ENCODE peak calls at places on chromosomes 16 and 17, in ten cellular contexts. One of them, this sample, is unnamed.

GRCh38 chr17:82328141-82328993 is 5.2 kb downstream of the SECTM1 start:
- DNase-seq in adipocyte: no peak
- DNase-seq in lower leg skin: no peak
- DNase-seq in uterus: no peak
- DNase-seq in mesendoderm: no peak
- DNase-seq in aorta: peak
- DNase-seq in cardiac muscle cell: no peak
- DNase-seq in neuronal stem cell: no peak
- DNase-seq in brain microvascular endothelial cell: no peak
- DNase-seq in CD8-positive, alpha-beta memory T cell: no peak
- DNase-seq in this sample: no peak

GRCh38 chr17:7929158-7930029 is at the start of gene KCNAB3:
- DNase-seq in aorta: peak
- DNase-seq in mesendoderm: peak
- DNase-seq in brain microvascular endothelial cell: peak
- DNase-seq in adipocyte: peak
- DNase-seq in lower leg skin: no peak
- DNase-seq in neuronal stem cell: peak
- DNase-seq in cardiac muscle cell: peak
- DNase-seq in CD8-positive, alpha-beta memory T cell: peak
- DNase-seq in uterus: peak
- DNase-seq in this sample: peak

GRCh38 chr17:45273551-45273957 is 11.7 kb upstream of the SPATA32 start:
- DNase-seq in neuronal stem cell: no peak
- DNase-seq in adipocyte: no peak
- DNase-seq in aorta: no peak
- DNase-seq in cardiac muscle cell: no peak
- DNase-seq in CD8-positive, alpha-beta memory T cell: no peak
- DNase-seq in mesendoderm: no peak
- DNase-seq in lower leg skin: no peak
- DNase-seq in brain microvascular endothelial cell: no peak
- DNase-seq in uterus: no peak
- DNase-seq in this sample: no peak

GRCh38 chr17:83079766-83080616 is 582 bp downstream of the METRNL start:
- DNase-seq in CD8-positive, alpha-beta memory T cell: no peak
- DNase-seq in uterus: no peak
- DNase-seq in adipocyte: peak
- DNase-seq in cardiac muscle cell: peak
- DNase-seq in brain microvascular endothelial cell: no peak
- DNase-seq in neuronal stem cell: no peak
- DNase-seq in mesendoderm: no peak
- DNase-seq in lower leg skin: no peak
- DNase-seq in aorta: no peak
- DNase-seq in this sample: no peak

GRCh38 chr17:59634632-59635561 is 15.2 kb downstream of the CLTC start:
- DNase-seq in mesendoderm: peak
- DNase-seq in adipocyte: peak
- DNase-seq in aorta: no peak
- DNase-seq in cardiac muscle cell: no peak
- DNase-seq in neuronal stem cell: no peak
- DNase-seq in CD8-positive, alpha-beta memory T cell: no peak
- DNase-seq in uterus: no peak
- DNase-seq in lower leg skin: no peak
- DNase-seq in brain microvascular endothelial cell: no peak
- DNase-seq in this sample: no peak

GRCh38 chr17:57651996-57652395 is 93.1 kb downstream of the CCDC182 start:
- DNase-seq in lower leg skin: no peak
- DNase-seq in mesendoderm: no peak
- DNase-seq in brain microvascular endothelial cell: no peak
- DNase-seq in uterus: no peak
- DNase-seq in cardiac muscle cell: no peak
- DNase-seq in CD8-positive, alpha-beta memory T cell: no peak
- DNase-seq in aorta: no peak
- DNase-seq in neuronal stem cell: no peak
- DNase-seq in adipocyte: no peak
- DNase-seq in this sample: no peak

GRCh38 chr16:52912565-52913173 is 140.0 kb downstream of the CHD9NB start:
- DNase-seq in lower leg skin: no peak
- DNase-seq in uterus: no peak
- DNase-seq in cardiac muscle cell: peak
- DNase-seq in mesendoderm: peak
- DNase-seq in neuronal stem cell: peak
- DNase-seq in CD8-positive, alpha-beta memory T cell: no peak
- DNase-seq in brain microvascular endothelial cell: peak
- DNase-seq in adipocyte: peak
- DNase-seq in aorta: peak
- DNase-seq in this sample: peak

GRCh38 chr17:13750783-13751484 is 149.2 kb upstream of the HS3ST3A1 start:
- DNase-seq in neuronal stem cell: no peak
- DNase-seq in cardiac muscle cell: peak
- DNase-seq in aorta: no peak
- DNase-seq in brain microvascular endothelial cell: no peak
- DNase-seq in CD8-positive, alpha-beta memory T cell: no peak
- DNase-seq in adipocyte: no peak
- DNase-seq in mesendoderm: peak
- DNase-seq in uterus: no peak
- DNase-seq in lower leg skin: no peak
- DNase-seq in this sample: no peak

GRCh38 chr17:39400547-39401411 is 647 bp downstream of the FBXL20 start:
- DNase-seq in CD8-positive, alpha-beta memory T cell: peak
- DNase-seq in cardiac muscle cell: no peak
- DNase-seq in mesendoderm: peak
- DNase-seq in adipocyte: peak
- DNase-seq in brain microvascular endothelial cell: peak
- DNase-seq in aorta: peak
- DNase-seq in lower leg skin: peak
- DNase-seq in uterus: no peak
- DNase-seq in neuronal stem cell: no peak
- DNase-seq in this sample: no peak

GRCh38 chr16:58128721-58129096 is 472 bp downstream of the CFAP20 start:
- DNase-seq in brain microvascular endothelial cell: no peak
- DNase-seq in mesendoderm: no peak
- DNase-seq in CD8-positive, alpha-beta memory T cell: no peak
- DNase-seq in aorta: peak
- DNase-seq in neuronal stem cell: no peak
- DNase-seq in lower leg skin: peak
- DNase-seq in adipocyte: peak
- DNase-seq in cardiac muscle cell: peak
- DNase-seq in uterus: no peak
- DNase-seq in this sample: peak

GRCh38 chr17:78342438-78343098 is 17.3 kb downstream of the SOCS3 start:
- DNase-seq in uterus: peak
- DNase-seq in neuronal stem cell: no peak
- DNase-seq in lower leg skin: peak
- DNase-seq in aorta: peak
- DNase-seq in brain microvascular endothelial cell: peak
- DNase-seq in cardiac muscle cell: no peak
- DNase-seq in CD8-positive, alpha-beta memory T cell: no peak
- DNase-seq in adipocyte: peak
- DNase-seq in mesendoderm: peak
- DNase-seq in this sample: no peak

GRCh38 chr16:18933501-18933900 is 7.3 kb upstream of the SMG1 start:
- DNase-seq in neuronal stem cell: no peak
- DNase-seq in uterus: no peak
- DNase-seq in cardiac muscle cell: no peak
- DNase-seq in lower leg skin: peak
- DNase-seq in aorta: no peak
- DNase-seq in CD8-positive, alpha-beta memory T cell: no peak
- DNase-seq in brain microvascular endothelial cell: no peak
- DNase-seq in mesendoderm: no peak
- DNase-seq in adipocyte: no peak
- DNase-seq in this sample: no peak

GRCh38 chr16:89733322-89733721 is 12.0 kb downstream of the ZNF276 start:
- DNase-seq in mesendoderm: no peak
- DNase-seq in neuronal stem cell: no peak
- DNase-seq in lower leg skin: no peak
- DNase-seq in uterus: no peak
- DNase-seq in CD8-positive, alpha-beta memory T cell: no peak
- DNase-seq in cardiac muscle cell: no peak
- DNase-seq in aorta: no peak
- DNase-seq in brain microvascular endothelial cell: no peak
- DNase-seq in adipocyte: no peak
- DNase-seq in this sample: peak

GRCh38 chr17:2412561-2413021 is 11.7 kb upstream of the MNT start:
- DNase-seq in brain microvascular endothelial cell: no peak
- DNase-seq in uterus: no peak
- DNase-seq in mesendoderm: peak
- DNase-seq in lower leg skin: no peak
- DNase-seq in adipocyte: peak
- DNase-seq in cardiac muscle cell: no peak
- DNase-seq in CD8-positive, alpha-beta memory T cell: no peak
- DNase-seq in neuronal stem cell: no peak
- DNase-seq in aorta: no peak
- DNase-seq in this sample: no peak

GRCh38 chr17:39782980-39783379 is 45.2 kb downstream of the GRB7 start:
- DNase-seq in uterus: no peak
- DNase-seq in CD8-positive, alpha-beta memory T cell: no peak
- DNase-seq in neuronal stem cell: no peak
- DNase-seq in mesendoderm: no peak
- DNase-seq in aorta: no peak
- DNase-seq in cardiac muscle cell: no peak
- DNase-seq in lower leg skin: no peak
- DNase-seq in adipocyte: no peak
- DNase-seq in brain microvascular endothelial cell: no peak
- DNase-seq in this sample: no peak

GRCh38 chr17:73283841-73284282 is 22.2 kb upstream of the CPSF4L start:
- DNase-seq in lower leg skin: no peak
- DNase-seq in aorta: no peak
- DNase-seq in uterus: peak
- DNase-seq in neuronal stem cell: peak
- DNase-seq in mesendoderm: peak
- DNase-seq in brain microvascular endothelial cell: no peak
- DNase-seq in adipocyte: no peak
- DNase-seq in CD8-positive, alpha-beta memory T cell: no peak
- DNase-seq in cardiac muscle cell: peak
- DNase-seq in this sample: peak

GRCh38 chr16:15553313-15554088 is 89.5 kb downstream of the MARF1 start:
- DNase-seq in uterus: no peak
- DNase-seq in CD8-positive, alpha-beta memory T cell: no peak
- DNase-seq in lower leg skin: no peak
- DNase-seq in neuronal stem cell: no peak
- DNase-seq in mesendoderm: no peak
- DNase-seq in cardiac muscle cell: no peak
- DNase-seq in brain microvascular endothelial cell: no peak
- DNase-seq in aorta: no peak
- DNase-seq in adipocyte: no peak
- DNase-seq in this sample: no peak

GRCh38 chr16:14284930-14285541 is 213.9 kb downstream of the MRTFB start:
- DNase-seq in cardiac muscle cell: peak
- DNase-seq in brain microvascular endothelial cell: peak
- DNase-seq in mesendoderm: peak
- DNase-seq in uterus: no peak
- DNase-seq in aorta: peak
- DNase-seq in adipocyte: no peak
- DNase-seq in CD8-positive, alpha-beta memory T cell: no peak
- DNase-seq in neuronal stem cell: no peak
- DNase-seq in lower leg skin: no peak
- DNase-seq in this sample: no peak

DNA sequence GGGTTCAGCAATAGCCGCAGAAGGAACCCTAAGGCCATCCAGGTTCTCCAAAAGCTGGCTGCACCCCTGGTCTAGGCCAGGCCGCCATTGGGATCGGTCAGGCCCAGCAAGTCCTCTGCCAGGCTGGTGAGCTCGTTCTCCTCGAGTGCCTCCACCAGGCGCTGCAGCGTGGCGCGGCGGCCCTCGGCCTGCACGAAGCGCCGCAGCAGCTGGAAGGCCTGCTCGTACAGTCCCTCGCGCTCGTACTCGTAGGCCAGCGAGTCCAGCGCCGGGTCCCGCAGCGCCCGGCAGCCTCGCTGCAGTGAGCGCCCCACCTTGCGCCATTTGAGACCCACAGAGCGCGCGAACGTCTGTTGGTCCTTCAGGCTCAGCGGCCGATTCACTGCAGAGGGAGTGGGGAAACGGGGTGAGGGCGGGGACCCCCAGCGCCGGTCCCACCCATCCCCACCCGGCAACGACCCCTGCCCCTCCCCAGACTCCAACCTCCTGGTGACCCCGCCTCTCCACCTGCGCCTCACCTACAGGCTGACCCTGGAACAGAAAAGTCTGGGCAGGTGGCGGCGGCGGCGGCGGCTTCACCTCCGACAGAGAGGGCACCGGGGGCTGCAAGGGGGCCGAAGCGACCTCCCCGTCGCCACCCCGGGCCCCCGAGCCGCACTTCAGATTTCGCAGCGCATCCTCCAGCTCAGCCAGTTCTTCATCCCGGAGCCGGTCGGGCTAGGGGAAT is 3.9 kb upstream of the B3GNT9 start:
- DNase-seq in CD8-positive, alpha-beta memory T cell: no peak
- DNase-seq in cardiac muscle cell: peak
- DNase-seq in brain microvascular endothelial cell: no peak
- DNase-seq in lower leg skin: no peak
- DNase-seq in mesendoderm: no peak
- DNase-seq in neuronal stem cell: no peak
- DNase-seq in adipocyte: no peak
- DNase-seq in aorta: peak
- DNase-seq in uterus: no peak
- DNase-seq in this sample: no peak
- H3K4me3 ChIP-seq in CD8-positive, alpha-beta memory T cell: no peak
- H3K4me3 ChIP-seq in cardiac muscle cell: peak
- H3K4me3 ChIP-seq in brain microvascular endothelial cell: peak
- H3K4me3 ChIP-seq in lower leg skin: no peak
- H3K4me3 ChIP-seq in mesendoderm: no peak
- H3K4me3 ChIP-seq in neuronal stem cell: peak
- H3K4me3 ChIP-seq in adipocyte: no peak
- H3K4me3 ChIP-seq in aorta: no peak
- H3K4me3 ChIP-seq in uterus: no peak
- H3K4me3 ChIP-seq in this sample: peak

GRCh38 chr16:21652451-21652850 is at the start of gene IGSF6:
- DNase-seq in neuronal stem cell: no peak
- DNase-seq in adipocyte: no peak
- DNase-seq in mesendoderm: no peak
- DNase-seq in uterus: no peak
- DNase-seq in cardiac muscle cell: no peak
- DNase-seq in aorta: no peak
- DNase-seq in lower leg skin: no peak
- DNase-seq in brain microvascular endothelial cell: no peak
- DNase-seq in CD8-positive, alpha-beta memory T cell: no peak
- DNase-seq in this sample: no peak
- H3K4me3 ChIP-seq in neuronal stem cell: no peak
- H3K4me3 ChIP-seq in adipocyte: no peak
- H3K4me3 ChIP-seq in mesendoderm: no peak
- H3K4me3 ChIP-seq in uterus: no peak
- H3K4me3 ChIP-seq in cardiac muscle cell: no peak
- H3K4me3 ChIP-seq in aorta: no peak
- H3K4me3 ChIP-seq in lower leg skin: no peak
- H3K4me3 ChIP-seq in brain microvascular endothelial cell: no peak
- H3K4me3 ChIP-seq in CD8-positive, alpha-beta memory T cell: no peak
- H3K4me3 ChIP-seq in this sample: no peak

GRCh38 chr17:46943511-46944393 is 20.8 kb downstream of the GOSR2 start:
- DNase-seq in neuronal stem cell: no peak
- DNase-seq in mesendoderm: peak
- DNase-seq in cardiac muscle cell: no peak
- DNase-seq in uterus: no peak
- DNase-seq in lower leg skin: no peak
- DNase-seq in CD8-positive, alpha-beta memory T cell: no peak
- DNase-seq in adipocyte: no peak
- DNase-seq in brain microvascular endothelial cell: peak
- DNase-seq in aorta: no peak
- DNase-seq in this sample: no peak
- H3K4me3 ChIP-seq in neuronal stem cell: no peak
- H3K4me3 ChIP-seq in mesendoderm: no peak
- H3K4me3 ChIP-seq in cardiac muscle cell: no peak
- H3K4me3 ChIP-seq in uterus: no peak
- H3K4me3 ChIP-seq in lower leg skin: no peak
- H3K4me3 ChIP-seq in CD8-positive, alpha-beta memory T cell: no peak
- H3K4me3 ChIP-seq in adipocyte: no peak
- H3K4me3 ChIP-seq in brain microvascular endothelial cell: no peak
- H3K4me3 ChIP-seq in aorta: no peak
- H3K4me3 ChIP-seq in this sample: no peak

GRCh38 chr16:49857423-49858181 is 1.7 kb upstream of the ZNF423 start:
- DNase-seq in neuronal stem cell: peak
- DNase-seq in adipocyte: peak
- DNase-seq in CD8-positive, alpha-beta memory T cell: peak
- DNase-seq in uterus: peak
- DNase-seq in cardiac muscle cell: peak
- DNase-seq in aorta: peak
- DNase-seq in mesendoderm: peak
- DNase-seq in lower leg skin: no peak
- DNase-seq in brain microvascular endothelial cell: peak
- DNase-seq in this sample: peak
- H3K4me3 ChIP-seq in neuronal stem cell: peak
- H3K4me3 ChIP-seq in adipocyte: peak
- H3K4me3 ChIP-seq in CD8-positive, alpha-beta memory T cell: no peak
- H3K4me3 ChIP-seq in uterus: peak
- H3K4me3 ChIP-seq in cardiac muscle cell: peak
- H3K4me3 ChIP-seq in aorta: peak
- H3K4me3 ChIP-seq in mesendoderm: peak
- H3K4me3 ChIP-seq in lower leg skin: peak
- H3K4me3 ChIP-seq in brain microvascular endothelial cell: peak
- H3K4me3 ChIP-seq in this sample: peak